ENCODE peak calls at places on chromosomes 6 and 20, in four cellular contexts. E is left lung, D is fibroblast of pulmonary artery, H is progenitor cell of endocrine pancreas. U is an unnamed sample.

GRCh38 chr6:138287144-138287955 is 69.1 kb upstream of the PBOV1 start:
- DNase-seq in E (peak), D (peak), H (peak), U (peak)

GRCh38 chr20:3188823-3189413 is 15.6 kb downstream of the DDRGK1 start:
- DNase-seq in E (no peak), D (no peak), H (no peak), U (no peak)

GRCh38 chr6:68473433-68474210 is 161.5 kb upstream of the ADGRB3 start:
- DNase-seq in E (no peak), D (no peak), H (no peak), U (no peak)

GRCh38 chr6:12331474-12331873 is 41.3 kb downstream of the EDN1 start:
- DNase-seq in E (no peak), D (no peak), H (no peak), U (no peak)

GRCh38 chr6:137497722-137498463 is 3.7 kb upstream of the OLIG3 start:
- DNase-seq in E (no peak), D (no peak), H (peak), U (no peak)

GRCh38 chr6:56649053-56649769 is 6.5 kb upstream of the DST start:
- DNase-seq in E (no peak), D (peak), H (no peak), U (peak)

GRCh38 chr20:51193066-51193772 is 170.3 kb upstream of the KCNG1 start:
- DNase-seq in E (no peak), D (peak), H (no peak), U (no peak)

GRCh38 chr6:158170656-158171081 is 2.5 kb downstream of the GTF2H5 start:
- DNase-seq in E (no peak), D (peak), H (no peak), U (peak)

GRCh38 chr6:150514806-150515362 is 84.8 kb upstream of the PLEKHG1 start:
- DNase-seq in E (no peak), D (no peak), H (no peak), U (no peak)

GRCh38 chr6:105793132-105793531 is 293.0 kb upstream of the PRDM1 start:
- DNase-seq in E (no peak), D (no peak), H (no peak), U (no peak)

GRCh38 chr6:40848038-40848437 is 191.0 kb downstream of the UNC5CL start:
- DNase-seq in E (no peak), D (no peak), H (no peak), U (no peak)

GRCh38 chr6:157272866-157273755 is 50.2 kb downstream of the TMEM242 start:
- DNase-seq in E (no peak), D (no peak), H (no peak), U (no peak)

GRCh38 chr20:45998337-45998736 is 10.4 kb upstream of the MMP9 start:
- DNase-seq in E (peak), D (no peak), H (no peak), U (no peak)

GRCh38 chr6:35611235-35611634 is 77.5 kb downstream of the FKBP5 start:
- DNase-seq in E (no peak), D (peak), H (no peak), U (peak)

GRCh38 chr6:33692760-33693158 is 18.7 kb downstream of the UQCC2 start:
- DNase-seq in E (no peak), D (no peak), H (no peak), U (peak)

GRCh38 chr6:26296857-26297648 is 67.9 kb upstream of the BTN3A2 start:
- DNase-seq in E (no peak), D (no peak), H (no peak), U (no peak)

GRCh38 chr6:109514946-109515345 is 31.9 kb upstream of the ZBTB24 start:
- DNase-seq in E (no peak), D (no peak), H (no peak), U (peak)

GRCh38 chr20:53943522-53944291 is 126.7 kb downstream of the BCAS1 start:
- DNase-seq in E (no peak), D (peak), H (no peak), U (peak)

GRCh38 chr6:166556871-166557322 is 29.6 kb downstream of the RAMACL start:
- DNase-seq in E (peak), D (peak), H (no peak), U (no peak)

GRCh38 chr6:16157909-16158308 is 29.0 kb downstream of the MYLIP start:
- DNase-seq in E (no peak), D (no peak), H (no peak), U (peak)

GRCh38 chr6:9554806-9555205 is 860.1 kb downstream of the TFAP2A start:
- DNase-seq in E (no peak), D (peak), H (no peak), U (no peak)

GRCh38 chr6:81713205-81713604 is 39.3 kb downstream of the TENT5A start:
- DNase-seq in E (no peak), D (no peak), H (no peak), U (no peak)

GRCh38 chr6:142790257-142790656 is 154.7 kb downstream of the HIVEP2 start:
- DNase-seq in E (no peak), D (no peak), H (no peak), U (no peak)

GRCh38 chr20:47603260-47603659 is 101.6 kb downstream of the NCOA3 start:
- DNase-seq in E (no peak), D (no peak), H (no peak), U (no peak)

GRCh38 chr20:52926505-52926904 is 45.7 kb upstream of the TSHZ2 start:
- DNase-seq in E (no peak), D (no peak), H (no peak), U (no peak)

GRCh38 chr20:58293453-58293852 is 16.1 kb upstream of the RAB22A start:
- DNase-seq in E (no peak), D (no peak), H (no peak), U (peak)

GRCh38 chr6:144661101-144661806 is 376.1 kb downstream of the UTRN start:
- DNase-seq in E (no peak), D (no peak), H (no peak), U (no peak)

GRCh38 chr20:8438748-8439147 is 306.7 kb downstream of the PLCB1 start:
- DNase-seq in E (no peak), D (no peak), H (no peak), U (no peak)

GRCh38 chr6:9388596-9388995 is 953.3 kb upstream of the SLC35B3 start:
- DNase-seq in E (no peak), D (no peak), H (no peak), U (no peak)

GRCh38 chr20:36344517-36345132 is 38.5 kb downstream of the DLGAP4 start:
- DNase-seq in E (no peak), D (peak), H (peak), U (peak)

GRCh38 chr20:62736026-62736406 is 27.4 kb downstream of the NTSR1 start:
- DNase-seq in E (peak), D (no peak), H (no peak), U (no peak)

GRCh38 chr6:27866370-27867050 is 45.7 kb downstream of the OR2B2 start:
- DNase-seq in E (no peak), D (peak), H (no peak), U (peak)

GRCh38 chr6:100342830-100343229 is 121.9 kb downstream of the SIM1 start:
- DNase-seq in E (no peak), D (peak), H (no peak), U (peak)

GRCh38 chr6:131134950-131135243 is 370 bp upstream of the AKAP7 start:
- DNase-seq in E (no peak), D (no peak), H (no peak), U (no peak)

GRCh38 chr6:138593100-138593877 is 94.0 kb upstream of the NHSL1 start:
- DNase-seq in E (peak), D (peak), H (no peak), U (peak)

GRCh38 chr6:113909224-113909856 is 52.2 kb downstream of the MARCKS start:
- DNase-seq in E (no peak), D (peak), H (no peak), U (peak)

GRCh38 chr6:56706981-56707726 is 64.5 kb upstream of the DST start:
- DNase-seq in E (no peak), D (no peak), H (no peak), U (no peak)

U was measured in cardiac muscle cell.